ENCODE peak calls at places on chromosomes 3 and 15, in nine cellular contexts. M is pancreas, W is lower lobe of right lung, G is IMR-90, Q is Panc1, N is dorsolateral prefrontal cortex, U is DND-41, A is PC-9, F is neuronal stem cell. L is an unnamed sample. For H3K27me3, the result is how much of the 10 kb centered on the place peaks cover.

GRCh38 chr15:34699968-34700640 is 54.7 kb downstream of the GJD2 start:
- DNase-seq in M (no peak), W (no peak), G (no peak), Q (no peak), N (no peak), U (no peak), A (no peak), F (no peak), L (no peak)

GRCh38 chr15:99925661-99926461 is 192.6 kb upstream of the LYSMD4 start:
- DNase-seq in M (peak), W (peak), G (no peak), Q (no peak), N (no peak), U (no peak), A (no peak), F (peak), L (peak)

GRCh38 chr3:129577356-129577755 is 29.1 kb downstream of the PLXND1 start:
- DNase-seq in M (peak), W (no peak), G (no peak), Q (no peak), N (no peak), U (peak), A (no peak), F (no peak), L (no peak)

GRCh38 chr3:135982922-135983581 is 17.5 kb downstream of the PPP2R3A start:
- DNase-seq in M (no peak), W (no peak), G (peak), Q (peak), N (no peak), U (no peak), A (no peak), F (no peak), L (no peak)

GRCh38 chr3:171178714-171179113 is 152.2 kb upstream of the SLC2A2 start:
- DNase-seq in M (no peak), W (no peak), G (no peak), Q (no peak), N (no peak), U (no peak), A (no peak), F (no peak), L (no peak)

GRCh38 chr15:25862469-25863066 is 559 bp downstream of the ATP10A start:
- DNase-seq in M (no peak), W (peak), G (no peak), Q (no peak), N (no peak), U (no peak), A (no peak), F (no peak), L (peak)

GRCh38 chr3:106399208-106399607 is 530.4 kb upstream of the CBLB start:
- DNase-seq in M (no peak), W (no peak), G (peak), Q (no peak), N (no peak), U (no peak), A (no peak), F (peak), L (no peak)

GRCh38 chr3:78825118-78825857 is 942.5 kb downstream of the ROBO1 start:
- DNase-seq in M (no peak), W (no peak), G (no peak), Q (no peak), N (no peak), U (no peak), A (no peak), F (no peak), L (no peak)

GRCh38 chr3:194162817-194163584 is 27.1 kb downstream of the HES1 start:
- DNase-seq in M (no peak), W (no peak), G (no peak), Q (no peak), N (no peak), U (no peak), A (no peak), F (no peak), L (no peak)

GRCh38 chr15:58235961-58236360 is 97.8 kb downstream of the AQP9 start:
- DNase-seq in M (no peak), W (no peak), G (peak), Q (no peak), N (no peak), U (no peak), A (no peak), F (no peak), L (no peak)

DNA sequence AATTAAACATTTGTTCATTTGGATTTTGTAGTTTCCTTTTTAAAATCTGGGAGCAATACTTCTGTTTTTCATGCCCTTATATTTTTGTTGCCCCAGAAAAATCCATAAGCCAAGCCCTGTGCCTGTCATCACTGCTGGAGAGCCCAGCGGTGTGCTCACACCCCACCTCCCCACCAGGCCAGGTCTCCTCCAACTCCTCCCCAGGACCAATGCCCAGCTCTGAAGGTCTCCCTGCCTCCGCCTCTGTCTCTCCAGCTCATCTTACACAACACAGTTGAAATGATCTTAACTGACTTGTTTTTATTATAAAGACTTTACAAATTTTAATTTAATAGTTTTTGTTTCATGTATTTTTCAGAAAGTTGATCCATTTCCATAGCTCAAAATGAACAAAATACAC is 66.4 kb downstream of the RHCG start:
- DNase-seq in M (no peak), W (no peak), G (no peak), Q (no peak), N (no peak), U (no peak), A (no peak), F (no peak), L (no peak)
- H3K27me3 ChIP-seq in M (under half), W (under half), G (under half), Q (under half), N (under half), U (under half), A (under half), F (under half), L (under half)

DNA sequence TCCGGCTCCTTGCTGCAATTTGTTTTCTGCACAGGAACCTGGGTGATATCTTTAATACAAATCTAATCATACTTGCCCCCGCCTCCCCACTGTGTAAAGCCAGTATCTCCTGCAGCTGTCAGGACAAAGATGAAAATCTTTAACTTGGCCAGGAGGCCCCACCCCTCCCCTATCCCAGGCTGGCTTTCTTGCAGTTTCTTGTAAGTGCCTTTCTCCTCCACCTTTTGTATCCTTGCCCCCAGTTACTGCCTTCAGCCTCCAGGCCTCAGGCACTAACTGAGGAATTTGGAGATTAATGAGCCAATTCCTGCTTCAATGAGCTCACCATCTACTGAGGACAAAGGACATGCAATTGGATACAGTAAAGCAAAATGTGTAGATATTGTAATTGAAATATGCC is 6.5 kb downstream of the GCSAM start:
- DNase-seq in M (no peak), W (no peak), G (peak), Q (no peak), N (no peak), U (no peak), A (peak), F (peak), L (no peak)
- H3K4me3 ChIP-seq in M (no peak), W (no peak), G (no peak), Q (no peak), N (no peak), U (no peak), A (no peak), F (no peak), L (peak)

DNA sequence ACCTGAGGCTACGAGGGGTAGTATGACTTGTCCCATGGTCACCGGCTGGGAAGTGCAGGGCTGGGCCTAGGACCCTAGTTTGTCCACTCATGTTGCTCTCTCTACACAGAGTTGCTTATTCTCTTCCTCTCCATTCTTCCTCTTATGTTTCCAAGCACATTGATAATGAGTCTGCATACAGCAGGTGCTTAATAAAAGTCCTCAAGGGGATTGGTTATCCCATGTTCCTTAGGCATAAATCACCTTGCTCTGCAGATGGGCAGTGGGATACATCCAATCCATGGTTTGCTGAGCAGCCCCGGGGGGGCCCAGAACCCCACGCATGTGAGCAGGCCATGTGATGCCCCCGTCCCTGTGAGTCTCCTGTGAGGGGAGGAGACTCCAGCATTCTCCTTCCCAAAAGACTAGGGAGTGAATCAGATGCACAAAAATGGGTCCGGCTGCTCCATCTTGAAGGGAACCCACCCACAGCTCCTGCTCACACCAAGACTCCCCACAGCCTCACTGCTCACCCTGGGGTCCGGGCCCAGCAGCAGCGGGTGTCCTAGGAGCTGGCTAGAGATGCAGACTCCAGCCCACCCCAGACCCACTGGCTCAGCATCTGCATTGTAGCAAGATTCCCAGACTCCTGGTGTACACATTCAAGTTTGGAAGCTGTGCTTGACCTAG is 139.9 kb downstream of the NUP210 start:
- DNase-seq in M (no peak), W (peak), G (no peak), Q (no peak), N (peak), U (no peak), A (no peak), F (no peak), L (no peak)
- H3K27me3 ChIP-seq in M (under half), W (under half), G (half or more), Q (under half), N (under half), U (under half), A (under half), F (under half), L (under half)

GRCh38 chr3:189687475-189687874 is 56.3 kb downstream of the TP63 start:
- DNase-seq in M (no peak), W (no peak), G (no peak), Q (no peak), N (no peak), U (no peak), A (no peak), F (no peak), L (no peak)
- H3K4me3 ChIP-seq in M (no peak), W (no peak), G (no peak), Q (no peak), N (no peak), U (no peak), A (no peak), F (no peak), L (no peak)

DNA sequence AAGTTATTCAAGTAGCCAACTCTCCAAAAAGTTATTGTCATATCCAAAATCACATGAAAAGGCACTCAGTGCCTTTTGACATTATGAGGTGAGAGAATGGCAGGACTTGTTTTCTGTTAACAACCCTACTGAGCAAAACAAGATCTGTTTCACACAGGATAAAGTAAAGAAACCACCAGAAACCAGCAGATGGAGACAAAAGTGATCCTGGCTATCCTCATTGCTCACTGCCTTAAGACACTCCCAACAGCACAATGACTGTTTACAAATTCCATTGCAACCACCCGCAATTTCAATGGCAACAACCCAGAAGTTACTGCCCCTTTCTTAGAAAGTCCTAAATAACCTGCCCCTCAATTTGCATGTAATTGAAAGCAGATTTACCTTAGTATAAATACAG is 352.6 kb upstream of the NDN start:
- DNase-seq in M (no peak), W (no peak), G (no peak), Q (no peak), N (no peak), U (no peak), A (no peak), F (no peak), L (no peak)
- H3K27me3 ChIP-seq in M (under half), W (under half), G (under half), Q (under half), N (under half), U (under half), A (under half), F (under half), L (under half)

GRCh38 chr15:73751481-73751880 is 1.7 kb downstream of the INSYN1 start:
- DNase-seq in M (no peak), W (no peak), G (no peak), Q (no peak), N (no peak), U (no peak), A (no peak), F (no peak), L (no peak)

GRCh38 chr15:73754461-73754860 is 1.3 kb upstream of the INSYN1 start:
- DNase-seq in M (no peak), W (no peak), G (no peak), Q (no peak), N (no peak), U (no peak), A (no peak), F (no peak), L (no peak)

GRCh38 chr15:73753250-73754130 is at the start of gene INSYN1:
- DNase-seq in M (no peak), W (no peak), G (no peak), Q (no peak), N (no peak), U (no peak), A (no peak), F (no peak), L (no peak)

GRCh38 chr15:73751896-73752816 is 995 bp downstream of the INSYN1 start:
- DNase-seq in M (no peak), W (no peak), G (no peak), Q (no peak), N (no peak), U (no peak), A (no peak), F (no peak), L (no peak)

DNA sequence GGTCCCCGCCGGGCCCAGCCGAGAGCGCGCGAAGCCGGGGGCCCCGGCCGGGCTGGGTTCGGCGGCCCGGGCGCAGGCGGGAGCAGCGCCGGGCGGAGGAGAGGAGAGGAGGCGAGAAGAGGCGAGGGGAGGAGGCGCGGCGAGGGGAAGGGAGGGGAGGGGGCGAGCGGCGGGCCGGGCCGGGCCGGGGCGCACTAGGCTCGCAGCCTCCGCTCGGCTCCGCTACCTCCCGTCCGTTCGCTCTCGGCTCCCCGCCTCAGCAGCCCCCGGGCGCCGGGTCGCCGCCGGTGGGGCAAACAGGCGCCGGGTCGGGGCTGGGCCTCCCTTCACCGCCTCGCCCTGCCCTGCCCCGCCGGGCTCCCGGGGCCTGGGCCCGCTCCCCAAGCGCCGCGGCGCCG is 335 bp downstream of the INSYN1 start:
- DNase-seq in M (no peak), W (no peak), G (no peak), Q (no peak), N (no peak), U (no peak), A (no peak), F (no peak), L (no peak)
- H3K4me3 ChIP-seq in M (no peak), W (peak), G (peak), Q (peak), N (peak), U (no peak), A (peak), F (peak), L (no peak)

DNA sequence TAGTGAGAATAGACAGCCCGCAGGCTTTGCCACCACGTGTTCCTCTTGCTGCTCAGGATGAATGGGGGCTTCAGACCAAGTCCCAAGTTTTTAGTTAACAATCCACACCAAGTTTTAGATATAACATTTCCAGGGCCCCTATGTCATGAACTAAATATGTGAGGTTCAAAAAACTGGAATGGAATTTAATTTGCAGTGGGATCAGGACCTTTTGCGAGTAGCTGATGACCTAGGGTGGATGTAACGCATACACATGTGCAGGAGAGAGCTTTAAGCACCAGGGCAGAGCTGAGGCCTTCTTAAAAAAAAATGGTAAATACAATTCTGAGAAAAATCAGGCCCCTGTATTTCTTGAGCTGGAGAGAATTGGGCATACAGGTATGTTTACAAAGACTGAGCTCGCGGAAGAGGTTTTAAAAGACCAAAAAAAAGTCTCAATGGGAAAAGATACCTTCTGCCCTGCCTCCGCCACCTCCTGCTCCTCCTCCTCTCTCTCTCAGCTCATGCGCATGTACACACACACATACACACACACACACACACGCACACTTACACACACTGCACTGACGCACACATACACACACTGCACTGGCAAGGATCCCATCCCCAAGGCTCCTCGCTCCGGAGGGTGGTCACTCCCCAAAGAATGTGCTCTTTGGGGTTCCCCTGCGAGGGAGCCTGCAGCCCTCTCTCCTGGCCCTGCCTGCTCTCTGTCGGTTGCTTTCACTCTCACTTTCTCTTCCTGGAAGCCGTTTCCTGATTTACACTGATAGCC is 48.2 kb upstream of the IGF1R start:
- DNase-seq in M (peak), W (peak), G (peak), Q (no peak), N (no peak), U (peak), A (no peak), F (no peak), L (peak)
- H3K27me3 ChIP-seq in M (under half), W (under half), G (under half), Q (under half), N (under half), U (under half), A (under half), F (under half), L (under half)

GRCh38 chr15:70477750-70478250 is 285.6 kb downstream of the UACA start:
- DNase-seq in M (no peak), W (no peak), G (no peak), Q (no peak), N (no peak), U (no peak), A (no peak), F (no peak), L (no peak)
- H3K4me3 ChIP-seq in M (no peak), W (no peak), G (no peak), Q (no peak), N (no peak), U (no peak), A (no peak), F (no peak), L (no peak)

GRCh38 chr15:30901889-30902288 is 1.8 kb upstream of the FAN1 start:
- DNase-seq in M (no peak), W (no peak), G (no peak), Q (no peak), N (no peak), U (no peak), A (no peak), F (no peak), L (no peak)

GRCh38 chr15:30905821-30906220 is 2.1 kb downstream of the FAN1 start:
- DNase-seq in M (no peak), W (no peak), G (peak), Q (no peak), N (no peak), U (no peak), A (no peak), F (no peak), L (no peak)

GRCh38 chr15:30904812-30905211 is 1.1 kb downstream of the FAN1 start:
- DNase-seq in M (no peak), W (no peak), G (no peak), Q (no peak), N (no peak), U (no peak), A (no peak), F (no peak), L (no peak)

GRCh38 chr15:30906366-30906765 is 2.7 kb downstream of the FAN1 start:
- DNase-seq in M (no peak), W (no peak), G (no peak), Q (no peak), N (no peak), U (no peak), A (no peak), F (no peak), L (no peak)

DNA sequence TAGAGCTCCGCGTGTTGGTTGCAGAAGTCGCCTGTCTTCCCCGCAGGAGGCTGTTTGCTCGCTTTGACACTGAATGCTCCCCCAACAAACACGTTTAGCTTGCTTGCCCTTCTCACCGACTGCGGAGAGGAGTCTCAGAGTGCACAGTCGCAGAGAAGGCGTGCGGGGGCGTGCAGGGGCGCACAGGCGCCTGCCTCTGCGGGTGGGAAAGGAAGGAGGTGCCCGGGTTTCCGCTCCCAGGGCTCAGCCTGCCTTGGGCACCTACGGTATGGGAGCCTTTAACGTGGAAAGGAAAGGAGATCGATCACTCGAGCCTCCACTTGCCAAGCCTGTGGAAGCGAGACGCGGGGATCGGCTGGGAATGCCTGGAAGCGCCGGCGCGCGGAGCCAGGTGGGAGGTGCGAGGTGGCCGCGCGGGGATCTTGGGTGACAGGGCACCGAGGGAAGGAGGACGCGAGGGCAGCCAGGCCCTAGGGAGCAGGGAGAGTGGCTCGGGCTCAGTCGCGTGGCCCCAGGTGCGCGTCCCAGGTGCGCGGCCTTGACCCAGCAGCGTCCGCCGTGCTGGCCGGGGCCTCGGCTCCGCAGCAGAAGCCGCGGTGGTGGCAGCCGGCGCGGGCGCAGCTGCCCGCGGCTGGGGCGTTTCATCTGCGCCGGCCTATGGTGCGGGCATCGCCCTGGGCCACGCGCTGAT is at the start of gene FAN1:
- DNase-seq in M (peak), W (peak), G (peak), Q (peak), N (peak), U (peak), A (peak), F (peak), L (peak)
- H3K27me3 ChIP-seq in M (under half), W (under half), G (under half), Q (under half), N (under half), U (under half), A (under half), F (under half), L (under half)

GRCh38 chr15:29570931-29571727 is 251.1 kb downstream of the TJP1 start:
- DNase-seq in M (peak), W (no peak), G (no peak), Q (no peak), N (peak), U (no peak), A (no peak), F (peak), L (peak)
- H3K4me3 ChIP-seq in M (peak), W (peak), G (peak), Q (peak), N (peak), U (no peak), A (no peak), F (peak), L (no peak)